ENCODE peak calls at places on chromosome 5, in four cellular contexts. X, R, I and W are unnamed samples. For H3K27me3, the result is how much of the 10 kb centered on the place peaks cover.

GRCh38 chr5:115895821-115896220 is 54.1 kb downstream of the AP3S1 start:
- DNase-seq in I (no peak), X (no peak), R (peak), W (no peak)

GRCh38 chr5:53006920-53007890 is 18.1 kb downstream of the ITGA2 start:
- DNase-seq in X (no peak), I (no peak), R (no peak), W (no peak)

GRCh38 chr5:131999471-131999931 is 12.0 kb downstream of the ACSL6 start:
- DNase-seq in I (no peak), X (no peak), R (no peak), W (no peak)

GRCh38 chr5:131647078-131647769 is 12.2 kb upstream of the RAPGEF6 start:
- DNase-seq in I (no peak), R (no peak), X (no peak), W (no peak)

GRCh38 chr5:140588311-140589070 is 23.9 kb downstream of the SLC35A4 start:
- DNase-seq in I (no peak), X (no peak), R (peak), W (no peak)

GRCh38 chr5:76426391-76426802 is 23.3 kb downstream of the IQGAP2 start:
- DNase-seq in R (no peak), I (no peak), X (no peak), W (no peak)

GRCh38 chr5:133952729-133953567 is 15.5 kb downstream of the C5orf15 start:
- DNase-seq in I (no peak), X (peak), R (peak), W (peak)

GRCh38 chr5:99621772-99622681 is 693.2 kb upstream of the CHD1 start:
- DNase-seq in I (no peak), X (no peak), R (no peak), W (no peak)

GRCh38 chr5:98772415-98773213 is 849 bp upstream of the RGMB start:
- DNase-seq in I (peak), X (peak), R (peak), W (no peak)

GRCh38 chr5:139637438-139638089 is 10.6 kb upstream of the CXXC5 start:
- DNase-seq in X (peak), I (peak), R (peak), W (no peak)

GRCh38 chr5:68494771-68495170 is 279.2 kb downstream of the PIK3R1 start:
- DNase-seq in R (no peak), X (no peak), I (no peak), W (no peak)

GRCh38 chr5:159051431-159052281 is 48.1 kb downstream of the EBF1 start:
- DNase-seq in I (peak), X (peak), R (peak), W (no peak)

GRCh38 chr5:33238826-33239670 is 201.7 kb upstream of the TARS1 start:
- DNase-seq in X (no peak), I (no peak), R (no peak), W (no peak)

GRCh38 chr5:123095694-123096120 is 6.7 kb downstream of the PRDM6 start:
- DNase-seq in X (no peak), R (peak), I (no peak), W (no peak)

DNA sequence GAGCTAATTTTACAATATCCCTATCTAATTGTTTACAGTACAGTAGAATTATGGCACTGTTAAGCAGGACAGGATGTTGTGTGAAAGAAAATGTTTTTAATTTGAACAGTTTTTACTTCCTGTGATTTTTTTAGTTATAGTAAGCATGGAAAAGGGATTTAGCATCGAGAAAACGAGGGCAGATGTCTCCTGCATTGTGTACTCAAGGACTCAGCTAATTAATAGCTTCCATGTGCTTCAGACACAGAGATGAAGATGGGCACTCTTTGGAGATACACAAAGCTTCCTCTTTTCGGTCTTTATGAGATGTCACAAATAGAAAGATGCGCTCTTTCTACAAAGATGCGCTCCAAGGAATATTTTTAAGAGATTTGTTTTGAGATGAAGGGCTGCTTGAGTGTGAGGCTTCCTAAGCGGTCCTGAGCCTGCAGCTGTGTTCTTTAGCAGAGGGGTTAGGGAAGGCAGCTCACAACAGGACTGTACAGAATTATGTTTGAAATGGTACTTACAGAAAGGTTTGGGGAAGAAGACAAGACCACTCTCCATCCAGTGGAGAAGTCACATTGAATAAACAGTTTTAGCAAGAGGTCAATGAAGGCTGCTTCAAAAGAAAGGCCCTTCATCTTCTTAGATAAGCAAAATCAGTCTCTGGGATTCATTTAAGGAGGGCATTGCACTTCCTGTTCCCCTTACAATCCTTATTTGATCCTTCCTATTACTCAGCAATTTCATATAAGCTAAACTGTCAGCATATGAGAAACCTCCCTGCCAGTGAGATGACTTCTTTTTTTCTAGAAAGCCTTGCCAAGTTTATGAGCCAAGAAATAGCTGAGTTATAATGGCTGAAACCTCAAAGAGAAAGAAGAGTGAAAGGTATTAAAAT is 311.5 kb downstream of the EFNA5 start:
- DNase-seq in X (no peak), R (peak), I (no peak), W (no peak)
- H3K27ac ChIP-seq in X (no peak), R (no peak), I (no peak), W (no peak)

DNA sequence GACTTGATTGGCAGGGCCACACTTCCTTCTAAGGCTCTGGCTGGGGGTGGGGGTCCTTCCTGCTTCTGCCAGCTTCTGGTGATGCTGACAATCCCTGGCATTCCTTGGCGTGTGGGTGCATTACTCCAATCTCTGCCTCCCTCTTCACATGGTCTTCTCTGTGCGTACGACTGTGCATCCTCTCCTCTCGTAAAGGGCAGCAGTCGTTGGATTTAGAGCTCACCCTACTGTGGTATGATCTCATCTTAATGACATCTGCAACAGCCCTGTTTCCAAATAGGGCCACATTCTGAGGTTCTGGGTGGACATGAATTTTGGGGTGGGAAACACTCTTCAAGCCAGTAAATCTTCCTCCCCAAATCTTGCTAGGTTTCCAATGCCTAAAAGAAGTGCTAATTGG is 36.8 kb downstream of the ROPN1L start:
- DNase-seq in I (no peak), X (no peak), R (peak), W (no peak)
- H3K27me3 ChIP-seq in I (under half), X (under half), R (under half), W (under half)

GRCh38 chr5:173318338-173318737 is 9.9 kb downstream of the STC2 start:
- DNase-seq in R (no peak), I (no peak), X (no peak), W (no peak)

GRCh38 chr5:173319610-173320100 is 8.6 kb downstream of the STC2 start:
- DNase-seq in I (no peak), X (no peak), R (no peak), W (no peak)

GRCh38 chr5:173321886-173322285 is 6.3 kb downstream of the STC2 start:
- DNase-seq in I (no peak), X (no peak), R (peak), W (no peak)

GRCh38 chr5:173318881-173319609 is 9.2 kb downstream of the STC2 start:
- DNase-seq in R (no peak), X (no peak), I (no peak), W (no peak)

GRCh38 chr5:173320259-173320658 is 8.0 kb downstream of the STC2 start:
- DNase-seq in R (peak), X (peak), I (peak), W (no peak)
- H3K27ac ChIP-seq in R (no peak), X (peak), I (peak), W (peak)

DNA sequence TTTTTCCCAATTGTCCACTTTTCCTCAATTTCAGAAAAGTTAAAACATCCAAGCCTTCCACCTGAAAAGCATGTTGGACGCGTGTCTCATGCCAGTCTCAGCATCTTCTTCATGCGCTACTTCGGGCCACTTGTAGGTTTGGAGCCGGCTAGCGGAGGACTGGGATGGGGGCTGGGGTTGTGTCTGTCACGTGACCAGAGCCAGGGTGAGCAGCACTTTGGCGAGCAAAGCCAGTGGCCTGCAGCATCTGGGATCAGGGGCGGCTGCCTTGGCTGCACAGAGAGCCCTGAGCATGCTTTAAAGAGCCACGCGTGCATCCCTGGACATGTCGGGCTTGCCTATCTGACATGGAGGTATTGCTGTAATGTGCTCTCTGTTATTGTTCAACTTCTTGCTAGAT is 41.2 kb downstream of the SLC6A3 start:
- DNase-seq in R (no peak), I (peak), X (no peak), W (no peak)
- H3K27me3 ChIP-seq in R (under half), I (under half), X (under half), W (under half)

GRCh38 chr5:74631088-74631960 is 9.2 kb downstream of the ENC1 start:
- DNase-seq in R (peak), X (no peak), I (no peak), W (peak)
- H3K27ac ChIP-seq in R (peak), X (peak), I (no peak), W (peak)

GRCh38 chr5:138091685-138092084 is 7.9 kb downstream of the WNT8A start:
- DNase-seq in I (no peak), X (no peak), R (no peak), W (no peak)
- H3K27me3 ChIP-seq in I (under half), X (under half), R (under half), W (under half)

GRCh38 chr5:165574140-165574539 is 2068.7 kb downstream of the MAT2B start:
- DNase-seq in R (no peak), I (no peak), X (no peak), W (no peak)
- H3K27ac ChIP-seq in R (no peak), I (no peak), X (no peak), W (no peak)

GRCh38 chr5:90996089-90996488 is 387.0 kb downstream of the ARRDC3 start:
- DNase-seq in I (no peak), X (no peak), R (no peak), W (no peak)

GRCh38 chr5:90994796-90995195 is 388.3 kb downstream of the ARRDC3 start:
- DNase-seq in R (no peak), I (no peak), X (no peak), W (no peak)

GRCh38 chr5:90991201-90991600 is 391.9 kb downstream of the ARRDC3 start:
- DNase-seq in R (no peak), I (no peak), X (no peak), W (no peak)

GRCh38 chr5:91000743-91001142 is 382.4 kb downstream of the ARRDC3 start:
- DNase-seq in X (no peak), I (no peak), R (no peak), W (no peak)

DNA sequence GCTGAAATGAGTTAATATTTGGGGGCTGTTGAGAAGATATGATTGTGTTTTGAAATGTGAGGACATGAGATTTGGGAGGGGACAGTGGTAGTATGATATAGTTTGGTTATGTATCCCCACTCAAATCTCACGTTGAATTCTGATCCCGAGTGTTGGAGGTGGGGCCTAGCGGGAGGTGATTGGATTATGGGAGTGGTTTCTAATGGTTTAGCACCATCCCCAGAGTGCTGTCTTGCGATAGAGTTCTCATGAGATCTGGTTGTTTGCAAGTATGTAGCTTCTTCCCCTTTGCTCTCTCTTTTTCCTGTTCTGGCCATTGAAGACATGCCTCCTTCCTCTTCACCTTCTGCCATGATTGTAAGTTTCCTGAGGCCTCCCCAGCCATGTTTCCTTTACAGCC is 386.0 kb downstream of the ARRDC3 start:
- DNase-seq in X (no peak), I (no peak), R (no peak), W (no peak)
- H3K27me3 ChIP-seq in X (under half), I (under half), R (under half), W (under half)